ENCODE peak calls at places on chromosomes 3 and 15, in six cellular contexts. W is stimulated activated CD8-positive, alpha-beta memory T cell treated with anti-CD3 and anti-CD28 coated beads, Interleukin-15, amount 100 ng/mL, for 4 hours; S is psoas muscle; O is hepatic stellate cell; Y is HEK293T; G is mucosa of gallbladder. H is an unnamed sample.

GRCh38 chr15:88477885-88478284 is 10.4 kb downstream of the MRPS11 start:
- DNase-seq in W (no peak), S (no peak), O (no peak), Y (no peak), G (no peak), H (no peak)

GRCh38 chr3:125146601-125147490 is 65.7 kb downstream of the SLC12A8 start:
- DNase-seq in W (no peak), S (no peak), O (no peak), Y (no peak), G (no peak), H (no peak)

GRCh38 chr3:194130807-194131589 is 5.0 kb upstream of the HES1 start:
- DNase-seq in W (no peak), S (peak; percentile 22), O (no peak), Y (no peak), G (peak; percentile 65), H (peak; percentile 65)

GRCh38 chr3:33665294-33665693 is 52.8 kb downstream of the CLASP2 start:
- DNase-seq in W (no peak), S (no peak), O (no peak), Y (no peak), G (no peak), H (no peak)

GRCh38 chr3:159734681-159735080 is 254.0 kb upstream of the IL12A start:
- DNase-seq in W (no peak), S (no peak), O (no peak), Y (no peak), G (no peak), H (no peak)

GRCh38 chr15:88002721-88003120 is 253.8 kb downstream of the NTRK3 start:
- DNase-seq in W (no peak), S (no peak), O (no peak), Y (no peak), G (no peak), H (no peak)

GRCh38 chr3:13041113-13041776 is 32.0 kb downstream of the IQSEC1 start:
- DNase-seq in W (no peak), S (no peak), O (no peak), Y (no peak), G (no peak), H (no peak)

GRCh38 chr3:106212658-106213222 is 343.9 kb upstream of the CBLB start:
- DNase-seq in W (no peak), S (no peak), O (no peak), Y (no peak), G (no peak), H (no peak)

GRCh38 chr3:80564391-80564790 is 796.6 kb upstream of the ROBO1 start:
- DNase-seq in W (no peak), S (no peak), O (no peak), Y (no peak), G (no peak), H (no peak)

GRCh38 chr3:32421991-32422859 is 30.6 kb downstream of the CMTM7 start:
- DNase-seq in W (no peak), S (peak; percentile 82), O (no peak), Y (no peak), G (peak; percentile 93), H (peak; percentile 98)

GRCh38 chr15:65332662-65333440 is 28.4 kb downstream of the RNU5B-1 start:
- DNase-seq in W (no peak), S (no peak), O (no peak), Y (no peak), G (no peak), H (no peak)

GRCh38 chr3:46860381-46861292 is 2.6 kb downstream of the MYL3 start:
- DNase-seq in W (no peak), S (peak; percentile 55), O (no peak), Y (no peak), G (no peak), H (no peak)

GRCh38 chr3:32820430-32820829 is 2.6 kb downstream of the TRIM71 start:
- DNase-seq in W (no peak), S (no peak), O (no peak), Y (no peak), G (no peak), H (no peak)

GRCh38 chr3:186854146-186854545 is 11.6 kb downstream of the ADIPOQ start:
- DNase-seq in W (no peak), S (no peak), O (no peak), Y (no peak), G (no peak), H (no peak)

GRCh38 chr3:42544492-42545283 is 37.1 kb downstream of the SEC22C start:
- DNase-seq in W (no peak), S (no peak), O (no peak), Y (no peak), G (peak; percentile 73), H (peak; percentile 73)

GRCh38 chr15:74007820-74008371 is 13.4 kb downstream of the PML start:
- DNase-seq in W (no peak), S (no peak), O (no peak), Y (no peak), G (no peak), H (no peak)

GRCh38 chr3:138461246-138461645 is 26.8 kb downstream of the ESYT3 start:
- DNase-seq in W (no peak), S (no peak), O (peak; percentile 46), Y (no peak), G (no peak), H (no peak)

GRCh38 chr15:81332326-81332725 is 8.4 kb upstream of the STARD5 start:
- DNase-seq in W (no peak), S (no peak), O (no peak), Y (no peak), G (no peak), H (no peak)

GRCh38 chr3:124298951-124299350 is 307.0 kb upstream of the ROPN1 start:
- DNase-seq in W (no peak), S (no peak), O (no peak), Y (no peak), G (no peak), H (no peak)

GRCh38 chr3:107241217-107241616 is 136.0 kb upstream of the CCDC54 start:
- DNase-seq in W (no peak), S (peak; percentile 15), O (peak; percentile 24), Y (peak; percentile 51), G (no peak), H (peak; percentile 18)

GRCh38 chr3:196638922-196639516 is 475 bp upstream of the NRROS start:
- DNase-seq in W (no peak), S (no peak), O (no peak), Y (no peak), G (no peak), H (no peak)

GRCh38 chr15:42499888-42500609 is 4.6 kb downstream of the SNAP23 start:
- DNase-seq in W (no peak), S (peak; percentile 18), O (no peak), Y (no peak), G (no peak), H (no peak)

GRCh38 chr3:45123030-45123429 is 23.1 kb downstream of the CDCP1 start:
- DNase-seq in W (no peak), S (no peak), O (no peak), Y (no peak), G (no peak), H (no peak)

GRCh38 chr3:98731720-98732238 is 31.4 kb upstream of the ST3GAL6 start:
- DNase-seq in W (no peak), S (no peak), O (no peak), Y (no peak), G (no peak), H (no peak)

GRCh38 chr15:45326776-45327175 is 51.6 kb downstream of the GATM start:
- DNase-seq in W (no peak), S (no peak), O (no peak), Y (no peak), G (no peak), H (no peak)

GRCh38 chr3:124078978-124079911 is 87.3 kb upstream of the ROPN1 start:
- DNase-seq in W (no peak), S (no peak), O (peak; percentile 17), Y (peak; percentile 43), G (no peak), H (no peak)

GRCh38 chr3:24161841-24162240 is 216.8 kb downstream of the NR1D2 start:
- DNase-seq in W (no peak), S (no peak), O (peak; percentile 8), Y (no peak), G (no peak), H (no peak)

GRCh38 chr3:161020264-161020663 is 84.9 kb downstream of the B3GALNT1 start:
- DNase-seq in W (no peak), S (no peak), O (no peak), Y (no peak), G (no peak), H (no peak)

GRCh38 chr3:164221297-164221696 is 857.0 kb downstream of the SI start:
- DNase-seq in W (no peak), S (no peak), O (no peak), Y (no peak), G (no peak), H (no peak)

GRCh38 chr3:140898340-140899180 is 43.1 kb upstream of the SLC25A36 start:
- DNase-seq in W (no peak), S (no peak), O (peak; percentile 26), Y (peak; percentile 43), G (peak; percentile 30), H (no peak)

GRCh38 chr3:34212671-34213070 is 414.2 kb downstream of the PDCD6IP start:
- DNase-seq in W (no peak), S (no peak), O (no peak), Y (no peak), G (no peak), H (no peak)

GRCh38 chr15:80155001-80155377 is 2.2 kb downstream of the FAH start:
- DNase-seq in W (no peak), S (no peak), O (no peak), Y (no peak), G (no peak), H (no peak)

GRCh38 chr3:173584834-173585831 is 187.6 kb downstream of the NLGN1 start:
- DNase-seq in W (no peak), S (peak; percentile 17), O (peak; percentile 24), Y (peak; percentile 52), G (peak; percentile 49), H (peak; percentile 50)

GRCh38 chr15:51234181-51234927 is 104.0 kb downstream of the CYP19A1 start:
- DNase-seq in W (no peak), S (no peak), O (peak; percentile 29), Y (no peak), G (no peak), H (no peak)

GRCh38 chr15:59779110-59779509 is 90.0 kb upstream of the BNIP2 start:
- DNase-seq in W (no peak), S (no peak), O (no peak), Y (no peak), G (no peak), H (no peak)

GRCh38 chr3:50221413-50222168 is 14.4 kb upstream of the GNAI2 start:
- DNase-seq in W (no peak), S (no peak), O (no peak), Y (no peak), G (no peak), H (no peak)

GRCh38 chr3:197748597-197749314 is 927 bp upstream of the FYTTD1 start:
- DNase-seq in W (no peak), S (no peak), O (peak; percentile 48), Y (no peak), G (no peak), H (no peak)

GRCh38 chr15:29698030-29698701 is 124.1 kb downstream of the TJP1 start:
- DNase-seq in W (no peak), S (no peak), O (peak; percentile 47), Y (no peak), G (no peak), H (no peak)

GRCh38 chr15:43406192-43406591 is 35.3 kb downstream of the TUBGCP4 start:
- DNase-seq in W (no peak), S (no peak), O (no peak), Y (no peak), G (no peak), H (no peak)

GRCh38 chr15:99452728-99453643 is 112.8 kb upstream of the MEF2A start:
- DNase-seq in W (no peak), S (peak; percentile 88), O (peak; percentile 32), Y (no peak), G (peak; percentile 76), H (no peak)